ENCODE peak calls at places on chromosomes 5 and 9, in nine cellular contexts. Z is stomach; V is pancreas; U is cardiac fibroblast; F is A549; I is fibroblast of mammary gland; A is CD8-positive, alpha-beta T cell; P is heart right ventricle; S is sigmoid colon. O is an unnamed sample.

GRCh38 chr5:119270121-119270565 is 85.7 kb upstream of the TNFAIP8 start:
- DNase-seq in Z (no peak), V (no peak), U (no peak), F (no peak), I (no peak), A (no peak), P (no peak), S (no peak), O (no peak)

GRCh38 chr9:83266618-83267543 is 203.9 kb upstream of the RASEF start:
- DNase-seq in Z (no peak), V (peak), U (peak), F (no peak), I (peak), A (no peak), P (peak), S (no peak), O (no peak)

GRCh38 chr9:39588056-39588814 is 232.8 kb downstream of the SPATA31A1 start:
- DNase-seq in Z (no peak), V (no peak), U (no peak), F (peak), I (no peak), A (no peak), P (no peak), S (no peak), O (peak)

GRCh38 chr9:129490583-129491485 is 130.1 kb downstream of the C9orf50 start:
- DNase-seq in Z (no peak), V (no peak), U (no peak), F (no peak), I (no peak), A (no peak), P (peak), S (peak), O (no peak)

GRCh38 chr5:197892-198489 is 6.7 kb downstream of the LRRC14B start:
- DNase-seq in Z (peak), V (no peak), U (no peak), F (no peak), I (no peak), A (no peak), P (no peak), S (no peak), O (no peak)

GRCh38 chr5:168472329-168472728 is 13.9 kb upstream of the RARS1 start:
- DNase-seq in Z (no peak), V (no peak), U (peak), F (no peak), I (peak), A (no peak), P (no peak), S (no peak), O (no peak)

GRCh38 chr5:128736567-128736966 is 198.5 kb upstream of the FBN2 start:
- DNase-seq in Z (no peak), V (no peak), U (peak), F (no peak), I (no peak), A (no peak), P (no peak), S (no peak), O (no peak)

GRCh38 chr5:39190311-39191102 is 28.9 kb downstream of the FYB1 start:
- DNase-seq in Z (no peak), V (no peak), U (no peak), F (no peak), I (no peak), A (no peak), P (no peak), S (no peak), O (no peak)

GRCh38 chr5:171299851-171300250 is 9.2 kb upstream of the TLX3 start:
- DNase-seq in Z (no peak), V (no peak), U (peak), F (no peak), I (no peak), A (no peak), P (no peak), S (no peak), O (no peak)

GRCh38 chr9:36007309-36007708 is 29.4 kb upstream of the RECK start:
- DNase-seq in Z (no peak), V (no peak), U (no peak), F (no peak), I (no peak), A (no peak), P (no peak), S (no peak), O (peak)

GRCh38 chr9:112831281-112831851 is 59.3 kb downstream of the SLC46A2 start:
- DNase-seq in Z (peak), V (no peak), U (peak), F (no peak), I (no peak), A (no peak), P (peak), S (no peak), O (no peak)

GRCh38 chr5:148020247-148020646 is 43.5 kb upstream of the SPINK5 start:
- DNase-seq in Z (no peak), V (no peak), U (no peak), F (no peak), I (no peak), A (no peak), P (no peak), S (no peak), O (no peak)

GRCh38 chr5:4533457-4534105 is 606.5 kb upstream of the ADAMTS16 start:
- DNase-seq in Z (no peak), V (no peak), U (no peak), F (no peak), I (no peak), A (no peak), P (no peak), S (no peak), O (no peak)

GRCh38 chr5:96282020-96282419 is 151.0 kb downstream of the PCSK1 start:
- DNase-seq in Z (no peak), V (no peak), U (no peak), F (no peak), I (no peak), A (no peak), P (no peak), S (no peak), O (no peak)

GRCh38 chr5:96285823-96286222 is 147.2 kb downstream of the PCSK1 start:
- DNase-seq in Z (no peak), V (no peak), U (no peak), F (no peak), I (no peak), A (no peak), P (no peak), S (no peak), O (no peak)

GRCh38 chr5:96284727-96285389 is 148.2 kb downstream of the PCSK1 start:
- DNase-seq in Z (no peak), V (no peak), U (no peak), F (no peak), I (no peak), A (no peak), P (no peak), S (no peak), O (no peak)

GRCh38 chr5:96280946-96281393 is 152.1 kb downstream of the PCSK1 start:
- DNase-seq in Z (no peak), V (no peak), U (no peak), F (no peak), I (peak), A (no peak), P (no peak), S (no peak), O (no peak)

GRCh38 chr5:96283589-96283988 is 149.5 kb downstream of the PCSK1 start:
- DNase-seq in Z (no peak), V (no peak), U (no peak), F (no peak), I (no peak), A (no peak), P (no peak), S (no peak), O (no peak)
- TF ChIP-seq CTCF in Z (no peak), V (no peak), U (no peak), F (no peak), I (no peak), A (no peak), P (no peak), S (no peak), O (no peak)

GRCh38 chr5:149130121-149130931 is 11.0 kb upstream of the ABLIM3 start:
- DNase-seq in Z (no peak), V (no peak), U (peak), F (no peak), I (peak), A (no peak), P (no peak), S (no peak), O (no peak)
- TF ChIP-seq CTCF in Z (no peak), V (no peak), U (peak), F (peak), I (peak), A (no peak), P (peak), S (no peak), O (no peak)

GRCh38 chr5:132485641-132486317 is 4.8 kb downstream of the IRF1 start:
- DNase-seq in Z (peak), V (peak), U (no peak), F (no peak), I (no peak), A (no peak), P (no peak), S (peak), O (no peak)
- TF ChIP-seq CTCF in Z (no peak), V (no peak), U (no peak), F (no peak), I (no peak), A (no peak), P (no peak), S (no peak), O (no peak)

GRCh38 chr5:163079618-163080017 is 357.8 kb upstream of the CCNG1 start:
- DNase-seq in Z (no peak), V (no peak), U (no peak), F (no peak), I (no peak), A (no peak), P (no peak), S (no peak), O (no peak)
- TF ChIP-seq CTCF in Z (no peak), V (no peak), U (peak), F (peak), I (peak), A (no peak), P (no peak), S (no peak), O (peak)

GRCh38 chr9:127194881-127195713 is 69.5 kb upstream of the GARNL3 start:
- DNase-seq in Z (no peak), V (no peak), U (no peak), F (peak), I (no peak), A (no peak), P (no peak), S (no peak), O (no peak)
- TF ChIP-seq CTCF in Z (no peak), V (no peak), U (no peak), F (peak), I (no peak), A (no peak), P (no peak), S (no peak), O (no peak)

GRCh38 chr5:174903333-174903732 is 179.0 kb downstream of the MSX2 start:
- DNase-seq in Z (no peak), V (no peak), U (no peak), F (no peak), I (peak), A (no peak), P (no peak), S (no peak), O (no peak)
- TF ChIP-seq CTCF in Z (no peak), V (no peak), U (no peak), F (peak), I (peak), A (no peak), P (no peak), S (no peak), O (no peak)

GRCh38 chr9:114930063-114930812 is at the start of gene TNFSF8:
- DNase-seq in Z (peak), V (peak), U (no peak), F (no peak), I (no peak), A (peak), P (no peak), S (no peak), O (peak)
- TF ChIP-seq CTCF in Z (no peak), V (no peak), U (no peak), F (no peak), I (no peak), A (no peak), P (no peak), S (no peak), O (no peak)

GRCh38 chr9:15513335-15513734 is 2.6 kb upstream of the PSIP1 start:
- DNase-seq in Z (no peak), V (no peak), U (peak), F (peak), I (peak), A (no peak), P (no peak), S (no peak), O (no peak)
- TF ChIP-seq CTCF in Z (no peak), V (no peak), U (no peak), F (no peak), I (peak), A (no peak), P (no peak), S (no peak), O (peak)